ENCODE peak calls at places on chromosomes 4 and X, in six cellular contexts. One of them, this sample, is unnamed.

GRCh38 chr4:124879195-124879594 is 166.7 kb upstream of the ANKRD50 start:
- DNase-seq in trophoblast cell: no peak
- DNase-seq in neuronal stem cell: no peak
- DNase-seq in H1: no peak
- DNase-seq in H9: no peak
- DNase-seq in IMR-90: no peak
- DNase-seq in this sample: no peak

GRCh38 chr4:498328-498919 is 532 bp downstream of the ZNF721 start:
- DNase-seq in H9: no peak
- DNase-seq in trophoblast cell: peak; percentile 29
- DNase-seq in IMR-90: no peak
- DNase-seq in neuronal stem cell: no peak
- DNase-seq in H1: no peak
- DNase-seq in this sample: peak; percentile 43

GRCh38 chr4:8343967-8344331 is 74.4 kb downstream of the HTRA3 start:
- DNase-seq in H1: no peak
- DNase-seq in trophoblast cell: no peak
- DNase-seq in neuronal stem cell: no peak
- DNase-seq in H9: no peak
- DNase-seq in IMR-90: no peak
- DNase-seq in this sample: no peak

GRCh38 chr4:125322363-125322730 is 7.6 kb downstream of the FAT4 start:
- DNase-seq in H1: no peak
- DNase-seq in H9: no peak
- DNase-seq in neuronal stem cell: no peak
- DNase-seq in IMR-90: peak; percentile 35
- DNase-seq in trophoblast cell: no peak
- DNase-seq in this sample: no peak

GRCh38 chr4:55348436-55348835 is 2.4 kb downstream of the SRD5A3 start:
- DNase-seq in IMR-90: peak; percentile 82
- DNase-seq in H9: no peak
- DNase-seq in H1: no peak
- DNase-seq in trophoblast cell: peak; percentile 27
- DNase-seq in neuronal stem cell: no peak
- DNase-seq in this sample: peak; percentile 66

GRCh38 chr4:70734168-70734954 is 12.6 kb downstream of the RUFY3 start:
- DNase-seq in neuronal stem cell: no peak
- DNase-seq in H1: no peak
- DNase-seq in H9: no peak
- DNase-seq in IMR-90: peak; percentile 55
- DNase-seq in trophoblast cell: no peak
- DNase-seq in this sample: peak; percentile 58

GRCh38 chr4:86218721-86219481 is 141.0 kb downstream of the MAPK10 start:
- DNase-seq in H9: no peak
- DNase-seq in trophoblast cell: peak; percentile 1
- DNase-seq in IMR-90: peak; percentile 53
- DNase-seq in H1: no peak
- DNase-seq in neuronal stem cell: no peak
- DNase-seq in this sample: peak; percentile 73

GRCh38 chr4:80252427-80252826 is 14.0 kb upstream of the FGF5 start:
- DNase-seq in neuronal stem cell: no peak
- DNase-seq in H1: no peak
- DNase-seq in H9: no peak
- DNase-seq in IMR-90: no peak
- DNase-seq in trophoblast cell: no peak
- DNase-seq in this sample: no peak

GRCh38 chr4:23876418-23877089 is 13.3 kb downstream of the PPARGC1A start:
- DNase-seq in H1: no peak
- DNase-seq in neuronal stem cell: no peak
- DNase-seq in H9: no peak
- DNase-seq in IMR-90: no peak
- DNase-seq in trophoblast cell: no peak
- DNase-seq in this sample: no peak
- H3K4ac ChIP-seq in H1: no peak overlapping the region
- H3K4ac ChIP-seq in neuronal stem cell: no peak overlapping the region
- H3K4ac ChIP-seq in H9: no peak overlapping the region
- H3K4ac ChIP-seq in IMR-90: no peak overlapping the region
- H3K4ac ChIP-seq in trophoblast cell: no peak overlapping the region
- H3K4ac ChIP-seq in this sample: no peak overlapping the region

GRCh38 chrX:139200346-139200745 is 330.2 kb upstream of the F9 start:
- DNase-seq in H9: no peak
- DNase-seq in H1: no peak
- DNase-seq in trophoblast cell: no peak
- DNase-seq in neuronal stem cell: no peak
- DNase-seq in IMR-90: no peak
- DNase-seq in this sample: no peak

GRCh38 chrX:139200793-139201192 is 329.7 kb upstream of the F9 start:
- DNase-seq in H1: no peak
- DNase-seq in IMR-90: peak; percentile 1
- DNase-seq in neuronal stem cell: no peak
- DNase-seq in trophoblast cell: no peak
- DNase-seq in H9: no peak
- DNase-seq in this sample: no peak

GRCh38 chrX:139202742-139203410 is 327.7 kb upstream of the F9 start:
- DNase-seq in IMR-90: no peak
- DNase-seq in trophoblast cell: no peak
- DNase-seq in H1: no peak
- DNase-seq in H9: peak; percentile 30
- DNase-seq in neuronal stem cell: no peak
- DNase-seq in this sample: no peak

GRCh38 chrX:139199945-139200344 is 330.6 kb upstream of the F9 start:
- DNase-seq in trophoblast cell: no peak
- DNase-seq in IMR-90: no peak
- DNase-seq in H9: no peak
- DNase-seq in neuronal stem cell: no peak
- DNase-seq in H1: no peak
- DNase-seq in this sample: no peak

DNA sequence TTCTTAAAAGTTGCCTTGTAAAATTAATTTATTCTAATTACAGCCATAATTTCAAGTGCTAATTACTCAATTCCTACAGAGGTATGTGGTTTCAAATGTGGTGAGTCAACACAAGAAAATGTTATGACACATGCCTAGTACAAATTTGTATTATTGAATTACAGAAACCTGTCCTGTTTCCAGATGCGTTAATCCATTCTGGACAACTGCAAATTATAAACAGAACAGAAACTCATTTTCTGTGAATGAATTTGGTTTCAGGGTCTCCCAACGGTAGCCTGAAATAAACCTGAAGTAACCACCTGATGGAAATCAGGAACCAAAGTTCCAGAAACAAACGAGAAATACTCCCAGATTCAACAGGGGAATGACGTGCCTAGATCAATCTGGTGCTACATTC is 328.6 kb upstream of the F9 start:
- DNase-seq in H1: no peak
- DNase-seq in neuronal stem cell: no peak
- DNase-seq in H9: no peak
- DNase-seq in IMR-90: no peak
- DNase-seq in trophoblast cell: no peak
- DNase-seq in this sample: no peak
- H4K8ac ChIP-seq in H1: no peak overlapping the region
- H4K8ac ChIP-seq in neuronal stem cell: no peak overlapping the region
- H4K8ac ChIP-seq in H9: no peak overlapping the region
- H4K8ac ChIP-seq in IMR-90: no peak overlapping the region
- H4K8ac ChIP-seq in trophoblast cell: no peak overlapping the region
- H4K8ac ChIP-seq in this sample: no peak overlapping the region

DNA sequence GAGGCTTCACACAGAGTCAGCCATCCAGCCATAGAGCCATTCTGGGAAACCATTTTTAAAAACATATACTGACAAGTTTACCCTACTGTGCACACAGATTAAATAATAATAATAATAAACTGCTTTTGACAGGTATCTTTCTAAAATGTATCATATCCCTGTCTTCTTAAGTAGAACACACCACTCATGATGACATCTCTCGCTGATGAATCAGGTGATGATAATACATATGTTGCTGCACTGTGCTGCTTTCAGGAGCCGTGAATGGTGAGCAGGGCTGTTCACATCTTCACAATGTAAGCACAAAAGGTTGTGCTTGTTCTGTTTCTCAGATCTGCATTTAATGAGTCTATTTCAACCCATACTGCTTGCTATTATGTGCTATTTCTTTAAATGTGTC is 3.5 kb downstream of the MTNR1A start:
- DNase-seq in trophoblast cell: no peak
- DNase-seq in H9: no peak
- DNase-seq in H1: no peak
- DNase-seq in neuronal stem cell: no peak
- DNase-seq in IMR-90: no peak
- DNase-seq in this sample: no peak
- H3K14ac ChIP-seq in trophoblast cell: no peak overlapping the region
- H3K14ac ChIP-seq in H9: no peak overlapping the region
- H3K14ac ChIP-seq in H1: no peak overlapping the region
- H3K14ac ChIP-seq in neuronal stem cell: no peak overlapping the region
- H3K14ac ChIP-seq in IMR-90: no peak overlapping the region
- H3K14ac ChIP-seq in this sample: no peak overlapping the region

GRCh38 chrX:387729-388128 is 1.0 kb upstream of the PPP2R3B start:
- DNase-seq in neuronal stem cell: no peak
- DNase-seq in IMR-90: no peak
- DNase-seq in H1: no peak
- DNase-seq in trophoblast cell: no peak
- DNase-seq in H9: no peak
- DNase-seq in this sample: no peak

GRCh38 chrX:386239-386767 is 404 bp downstream of the PPP2R3B start:
- DNase-seq in H9: no peak
- DNase-seq in neuronal stem cell: no peak
- DNase-seq in trophoblast cell: no peak
- DNase-seq in IMR-90: no peak
- DNase-seq in H1: no peak
- DNase-seq in this sample: no peak

GRCh38 chrX:389021-389441 is 2.3 kb upstream of the PPP2R3B start:
- DNase-seq in trophoblast cell: no peak
- DNase-seq in neuronal stem cell: no peak
- DNase-seq in IMR-90: no peak
- DNase-seq in H1: no peak
- DNase-seq in H9: no peak
- DNase-seq in this sample: no peak

GRCh38 chrX:384861-385260 is 1.8 kb downstream of the PPP2R3B start:
- DNase-seq in neuronal stem cell: no peak
- DNase-seq in H9: no peak
- DNase-seq in IMR-90: no peak
- DNase-seq in trophoblast cell: no peak
- DNase-seq in H1: no peak
- DNase-seq in this sample: no peak

GRCh38 chrX:386768-387575 is at the start of gene PPP2R3B:
- DNase-seq in trophoblast cell: peak; percentile 99
- DNase-seq in H1: peak; percentile 98
- DNase-seq in H9: peak; percentile 99
- DNase-seq in IMR-90: peak; percentile 98
- DNase-seq in neuronal stem cell: peak; percentile 98
- DNase-seq in this sample: peak; percentile 97
- H3K4ac ChIP-seq in trophoblast cell: peak within 1 kb of the TSS; percentile 71
- H3K4ac ChIP-seq in H1: no peak within 1 kb of the TSS
- H3K4ac ChIP-seq in H9: no peak within 1 kb of the TSS
- H3K4ac ChIP-seq in IMR-90: peak within 1 kb of the TSS; percentile 98
- H3K4ac ChIP-seq in neuronal stem cell: no peak within 1 kb of the TSS
- H3K4ac ChIP-seq in this sample: peak within 1 kb of the TSS; percentile 62

DNA sequence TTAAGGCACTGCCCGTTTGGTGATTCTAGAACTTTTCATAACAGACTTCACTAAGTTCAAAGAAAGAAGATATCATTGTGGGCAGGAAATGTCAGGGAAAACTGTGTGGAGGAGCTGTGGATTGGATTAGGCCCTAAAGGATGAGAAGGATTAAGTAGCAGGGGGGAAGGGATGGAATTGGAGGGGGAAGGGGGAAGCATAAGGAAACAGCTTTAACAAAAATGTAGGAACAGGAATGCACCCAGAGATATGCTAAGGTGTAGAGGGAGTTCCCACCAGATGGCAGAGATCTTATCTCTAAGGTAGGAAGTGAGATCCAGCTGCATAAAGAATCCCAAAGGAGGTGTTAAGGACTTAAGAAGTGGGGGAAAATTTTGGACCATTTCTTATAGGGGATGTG is 114.5 kb downstream of the LARP7 start:
- DNase-seq in H1: peak; percentile 38
- DNase-seq in H9: peak; percentile 56
- DNase-seq in IMR-90: no peak
- DNase-seq in trophoblast cell: peak; percentile 12
- DNase-seq in neuronal stem cell: no peak
- DNase-seq in this sample: no peak
- H4K8ac ChIP-seq in H1: no peak overlapping the region
- H4K8ac ChIP-seq in H9: no peak overlapping the region
- H4K8ac ChIP-seq in IMR-90: no peak overlapping the region
- H4K8ac ChIP-seq in trophoblast cell: no peak overlapping the region
- H4K8ac ChIP-seq in neuronal stem cell: no peak overlapping the region
- H4K8ac ChIP-seq in this sample: no peak overlapping the region

This sample was measured in mesenchymal stem cell.